ENCODE peak calls at places on chromosomes 3 and 15, in ten cellular contexts. G, U, T, H, C, J, F, M, W and O are unnamed samples. For H3K9me3, the result is how much of the 10 kb centered on the place peaks cover.

GRCh38 chr15:27843146-27843545 is 256.0 kb downstream of the OCA2 start:
- DNase-seq in G (no peak), U (no peak), T (no peak), H (no peak), C (no peak), J (no peak), F (no peak), M (no peak), W (no peak), O (no peak)

GRCh38 chr3:12750223-12750622 is 8.8 kb downstream of the TMEM40 start:
- DNase-seq in G (peak), U (no peak), T (peak), H (no peak), C (no peak), J (peak), F (peak), M (peak), W (peak), O (peak)

GRCh38 chr3:117856354-117856753 is 1146.8 kb downstream of the TUSC7 start:
- DNase-seq in G (no peak), U (no peak), T (no peak), H (no peak), C (no peak), J (no peak), F (no peak), M (no peak), W (no peak), O (no peak)

GRCh38 chr15:91032919-91033803 is 10.8 kb upstream of the VPS33B start:
- DNase-seq in G (peak), U (peak), T (peak), H (no peak), C (peak), J (peak), F (peak), M (peak), W (no peak), O (no peak)

GRCh38 chr3:17179381-17180205 is 294.8 kb downstream of the PLCL2 start:
- DNase-seq in G (no peak), U (no peak), T (no peak), H (no peak), C (no peak), J (no peak), F (no peak), M (no peak), W (no peak), O (no peak)

GRCh38 chr15:90552162-90552928 is 22.6 kb downstream of the CRTC3 start:
- DNase-seq in G (no peak), U (no peak), T (no peak), H (no peak), C (no peak), J (no peak), F (no peak), M (no peak), W (no peak), O (peak)

GRCh38 chr3:164365242-164365641 is 713.1 kb downstream of the SI start:
- DNase-seq in G (no peak), U (no peak), T (no peak), H (no peak), C (no peak), J (no peak), F (no peak), M (no peak), W (no peak), O (no peak)

GRCh38 chr15:33279613-33280205 is 31.1 kb upstream of the RYR3 start:
- DNase-seq in G (no peak), U (no peak), T (no peak), H (no peak), C (no peak), J (no peak), F (no peak), M (no peak), W (no peak), O (no peak)

GRCh38 chr3:43155464-43156121 is 49.7 kb upstream of the POMGNT2 start:
- DNase-seq in G (peak), U (peak), T (peak), H (no peak), C (peak), J (peak), F (peak), M (peak), W (peak), O (peak)

GRCh38 chr3:71055602-71056001 is 527.9 kb downstream of the FOXP1 start:
- DNase-seq in G (no peak), U (no peak), T (no peak), H (no peak), C (no peak), J (no peak), F (no peak), M (no peak), W (no peak), O (no peak)

GRCh38 chr3:112005091-112005672 is 6.5 kb downstream of the TAGLN3 start:
- DNase-seq in G (no peak), U (no peak), T (no peak), H (no peak), C (no peak), J (no peak), F (no peak), M (no peak), W (no peak), O (no peak)

GRCh38 chr3:179292440-179292839 is 30.4 kb upstream of the ZNF639 start:
- DNase-seq in G (no peak), U (no peak), T (no peak), H (no peak), C (no peak), J (peak), F (no peak), M (no peak), W (no peak), O (no peak)

GRCh38 chr15:34336947-34337556 is 529 bp downstream of the SLC12A6 start:
- DNase-seq in G (no peak), U (no peak), T (no peak), H (no peak), C (peak), J (no peak), F (no peak), M (no peak), W (no peak), O (no peak)

GRCh38 chr3:129119365-129120100 is 2.1 kb downstream of the RAB43 start:
- DNase-seq in G (peak), U (peak), T (peak), H (no peak), C (no peak), J (peak), F (peak), M (peak), W (no peak), O (no peak)

GRCh38 chr3:54633444-54634121 is 294.3 kb downstream of the LRTM1 start:
- DNase-seq in G (no peak), U (no peak), T (no peak), H (no peak), C (no peak), J (no peak), F (no peak), M (no peak), W (no peak), O (no peak)

GRCh38 chr15:79981861-79982455 is 11.0 kb upstream of the BCL2A1 start:
- DNase-seq in G (no peak), U (no peak), T (no peak), H (no peak), C (no peak), J (no peak), F (no peak), M (no peak), W (no peak), O (no peak)

GRCh38 chr3:166186003-166186402 is 348.8 kb upstream of the BCHE start:
- DNase-seq in G (no peak), U (no peak), T (no peak), H (no peak), C (no peak), J (no peak), F (no peak), M (no peak), W (no peak), O (no peak)

DNA sequence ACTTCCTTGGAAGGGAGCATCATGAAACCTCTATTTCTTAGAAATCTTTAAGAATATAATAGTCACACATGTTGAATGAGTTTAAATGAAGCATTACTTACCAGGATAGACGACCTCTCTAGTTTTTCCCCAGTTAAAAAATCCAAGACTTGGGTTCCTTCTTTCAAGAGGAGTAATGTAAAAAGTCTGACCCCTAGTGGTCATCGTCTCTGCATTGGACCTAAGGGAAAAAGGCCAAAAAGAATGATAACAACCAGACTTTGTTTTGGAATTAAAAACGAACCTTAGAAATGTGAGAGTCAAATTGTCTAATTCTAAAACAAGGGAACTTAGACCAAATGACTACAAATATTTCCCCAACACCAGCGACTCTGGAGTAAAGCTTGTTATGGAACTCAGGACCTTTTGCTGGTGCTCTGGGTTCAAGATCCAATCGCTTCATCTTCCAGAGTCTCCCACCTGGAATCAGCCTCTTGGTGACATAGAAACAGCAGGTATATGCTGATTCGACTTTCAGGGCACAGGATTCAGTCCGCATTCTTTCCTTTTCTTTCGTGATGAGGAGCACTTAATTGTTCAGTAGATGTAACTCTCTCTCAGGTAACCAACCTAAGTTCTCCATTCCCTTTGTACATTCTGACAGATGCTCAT is 214.8 kb upstream of the TPRG1 start:
- DNase-seq in G (no peak), U (no peak), T (peak), H (peak), C (peak), J (peak), F (no peak), M (no peak), W (peak), O (no peak)
- H3K27ac ChIP-seq in G (no peak), U (no peak), T (no peak), H (no peak), C (no peak), J (no peak), F (no peak), M (no peak), W (peak), O (no peak)

GRCh38 chr15:25052191-25052999 is 97.6 kb downstream of the SNRPN start:
- DNase-seq in G (peak), U (no peak), T (peak), H (no peak), C (no peak), J (no peak), F (no peak), M (no peak), W (no peak), O (no peak)

GRCh38 chr15:25054943-25055342 is 100.2 kb downstream of the SNRPN start:
- DNase-seq in G (no peak), U (peak), T (no peak), H (no peak), C (no peak), J (no peak), F (no peak), M (no peak), W (no peak), O (no peak)

GRCh38 chr15:25051399-25052154 is 96.8 kb downstream of the SNRPN start:
- DNase-seq in G (no peak), U (no peak), T (peak), H (no peak), C (no peak), J (no peak), F (no peak), M (no peak), W (no peak), O (no peak)

GRCh38 chr15:25054329-25054728 is 99.5 kb downstream of the SNRPN start:
- DNase-seq in G (peak), U (peak), T (no peak), H (no peak), C (no peak), J (no peak), F (no peak), M (no peak), W (no peak), O (no peak)

DNA sequence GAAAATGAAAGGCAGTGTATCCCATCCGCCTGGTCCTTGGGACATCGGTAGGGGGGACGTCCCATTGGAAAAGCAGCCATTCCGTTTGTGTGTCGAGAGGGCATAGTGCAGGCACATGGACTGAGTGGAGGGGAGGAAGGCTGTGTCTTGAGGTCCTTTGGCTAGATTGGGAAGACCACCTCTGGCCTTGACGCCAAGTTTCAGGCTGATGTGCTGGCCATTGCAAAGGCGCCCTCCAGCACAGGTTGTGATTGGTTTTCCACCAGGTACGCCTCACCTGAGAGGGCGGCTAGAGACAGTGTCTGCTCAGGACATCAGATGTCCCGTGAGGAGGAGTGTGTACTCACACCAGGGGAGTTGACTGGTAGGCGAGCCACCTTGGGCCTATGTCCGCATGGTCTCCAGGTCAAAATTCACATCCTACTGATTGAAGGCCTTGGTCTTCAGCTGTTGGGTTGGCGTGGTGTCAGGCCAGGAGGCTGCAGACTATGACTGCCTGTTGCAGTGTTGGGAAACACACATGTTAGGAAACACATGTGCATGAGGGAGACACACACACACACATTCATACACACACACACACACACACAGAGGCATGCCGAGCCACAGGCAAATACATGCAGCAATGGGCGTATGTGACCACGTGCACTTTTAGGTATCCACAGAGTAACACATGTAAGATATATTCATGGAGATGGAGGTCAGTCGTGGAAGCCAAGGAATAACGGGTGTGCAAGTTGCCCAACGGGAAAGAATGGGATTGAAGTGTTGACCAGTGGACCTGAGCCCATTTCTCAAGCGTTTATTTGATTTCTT is 98.4 kb downstream of the SNRPN start:
- DNase-seq in G (peak), U (peak), T (peak), H (no peak), C (no peak), J (no peak), F (no peak), M (no peak), W (no peak), O (no peak)
- H3K9me3 ChIP-seq in G (half or more), U (under half), T (under half), H (half or more), C (under half), J (half or more), F (under half), M (under half), W (half or more), O (half or more)

DNA sequence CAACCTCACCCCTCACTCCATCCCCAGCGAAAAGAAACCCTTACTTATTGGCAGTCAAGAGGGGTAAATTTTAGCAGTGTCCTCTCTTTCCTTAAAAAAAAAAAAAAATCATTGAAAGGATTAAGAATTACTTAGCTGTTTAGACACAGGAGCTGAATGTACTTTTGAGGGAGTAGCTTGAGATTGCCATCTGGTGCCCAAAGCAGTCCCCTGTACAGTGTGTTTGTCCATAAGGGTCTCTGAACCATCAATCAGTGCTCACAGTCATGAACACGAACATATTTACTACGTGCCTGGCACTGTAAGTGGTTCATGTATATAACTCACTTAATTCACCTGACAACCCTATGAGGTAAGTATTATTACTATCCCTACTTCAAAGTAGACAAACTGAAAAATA is 463.5 kb downstream of the RAP2B start:
- DNase-seq in G (no peak), U (no peak), T (no peak), H (no peak), C (no peak), J (no peak), F (no peak), M (no peak), W (no peak), O (no peak)
- TF ChIP-seq CTCF in G (no peak), U (no peak), T (no peak), H (peak), C (no peak), J (no peak), F (no peak), M (no peak), W (no peak), O (peak)

GRCh38 chr3:188546835-188547670 is 393.1 kb downstream of the LPP start:
- DNase-seq in G (no peak), U (no peak), T (no peak), H (peak), C (no peak), J (peak), F (no peak), M (no peak), W (no peak), O (peak)
- H3K27ac ChIP-seq in G (no peak), U (no peak), T (no peak), H (peak), C (no peak), J (peak), F (no peak), M (no peak), W (no peak), O (no peak)

DNA sequence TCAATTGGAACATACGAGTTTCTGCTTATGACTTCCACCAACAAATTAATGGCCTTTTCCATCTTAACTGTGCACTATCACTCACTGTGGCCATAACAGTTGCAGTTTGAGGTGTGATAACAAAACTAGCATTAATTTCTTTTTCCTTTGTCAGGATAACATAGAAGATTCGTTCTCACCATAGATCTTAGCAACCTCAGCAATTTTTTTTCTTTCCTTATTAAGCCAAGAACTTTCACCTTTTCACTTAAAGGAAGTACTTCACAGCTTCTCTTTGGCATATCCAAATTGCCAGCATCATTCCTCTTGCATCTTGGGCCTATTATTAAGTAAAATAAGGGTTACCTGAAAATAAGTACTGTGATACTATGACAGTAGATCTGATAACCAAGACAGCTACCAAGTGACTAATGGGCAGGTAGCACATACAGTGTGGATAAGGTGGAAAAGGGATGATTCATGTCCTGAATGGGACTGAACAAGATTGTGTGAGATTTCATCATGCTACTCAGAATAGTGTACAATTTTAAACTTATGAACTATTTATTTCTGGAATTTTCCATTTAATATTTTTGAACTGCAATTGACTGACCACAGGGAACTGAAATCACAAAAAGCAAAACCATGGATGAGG is 46.6 kb downstream of the CEP70 start:
- DNase-seq in G (no peak), U (no peak), T (no peak), H (no peak), C (no peak), J (no peak), F (no peak), M (no peak), W (no peak), O (no peak)
- H3K9me3 ChIP-seq in G (half or more), U (under half), T (under half), H (under half), C (under half), J (under half), F (under half), M (under half), W (under half), O (under half)

DNA sequence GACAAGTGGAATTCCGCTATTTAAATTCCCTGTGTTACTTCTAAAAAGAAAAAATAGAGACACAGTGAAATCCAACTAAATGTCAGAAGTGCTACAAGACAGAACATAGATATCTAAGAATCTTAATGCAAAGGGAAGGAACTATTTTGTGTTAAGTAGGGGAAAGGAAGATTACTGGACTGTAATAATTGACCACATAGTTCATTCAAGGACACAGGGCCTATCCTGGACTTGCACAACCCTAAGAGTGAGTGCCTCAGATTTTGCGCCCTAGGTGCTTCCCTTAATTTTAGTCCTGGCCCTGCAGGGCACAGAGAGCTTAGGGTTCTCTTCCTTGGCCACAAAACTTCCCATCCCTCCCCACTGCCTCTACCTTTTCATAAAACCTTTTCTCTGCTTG is 3.5 kb upstream of the IL20RB start:
- DNase-seq in G (no peak), U (no peak), T (no peak), H (no peak), C (no peak), J (no peak), F (no peak), M (peak), W (no peak), O (no peak)
- TF ChIP-seq CTCF in G (no peak), U (no peak), T (no peak), H (no peak), C (no peak), J (no peak), F (no peak), M (no peak), W (no peak), O (no peak)

GRCh38 chr15:77607894-77608261 is 24.8 kb downstream of the LINGO1 start:
- DNase-seq in G (no peak), U (no peak), T (no peak), H (no peak), C (no peak), J (no peak), F (no peak), M (no peak), W (no peak), O (no peak)

GRCh38 chr15:77608774-77609173 is 23.9 kb downstream of the LINGO1 start:
- DNase-seq in G (no peak), U (no peak), T (no peak), H (no peak), C (no peak), J (no peak), F (no peak), M (no peak), W (no peak), O (no peak)

GRCh38 chr15:77605582-77605981 is 27.1 kb downstream of the LINGO1 start:
- DNase-seq in G (no peak), U (no peak), T (peak), H (no peak), C (no peak), J (no peak), F (no peak), M (no peak), W (no peak), O (no peak)

GRCh38 chr15:77606142-77607034 is 26.3 kb downstream of the LINGO1 start:
- DNase-seq in G (no peak), U (no peak), T (no peak), H (no peak), C (no peak), J (no peak), F (no peak), M (no peak), W (no peak), O (no peak)

GRCh38 chr15:77607111-77607893 is 25.4 kb downstream of the LINGO1 start:
- DNase-seq in G (no peak), U (no peak), T (no peak), H (no peak), C (peak), J (no peak), F (no peak), M (no peak), W (peak), O (no peak)
- H3K27ac ChIP-seq in G (no peak), U (no peak), T (no peak), H (peak), C (no peak), J (no peak), F (no peak), M (no peak), W (peak), O (no peak)

GRCh38 chr15:48899793-48900192 is 21.9 kb downstream of the EID1 start:
- DNase-seq in G (no peak), U (no peak), T (no peak), H (no peak), C (no peak), J (no peak), F (no peak), M (no peak), W (no peak), O (no peak)
- H3K9me3 ChIP-seq in G (under half), U (under half), T (under half), H (under half), C (under half), J (under half), F (under half), M (under half), W (under half), O (under half)